ENCODE peak calls at places on chromosomes 16 and 17, in six cellular contexts. H is GM23338, M is GM23248, R is mammary epithelial cell, V is OCI-LY7, Q is IMR-90. G is an unnamed sample.

GRCh38 chr16:2058901-2059300 is 11.1 kb downstream of the TSC2 start:
- DNase-seq in H (no peak), M (no peak), R (no peak), V (no peak), Q (no peak), G (no peak)

GRCh38 chr16:67265834-67266233 is 13.5 kb upstream of the PLEKHG4 start:
- DNase-seq in H (no peak), M (no peak), R (no peak), V (no peak), Q (no peak), G (peak)

GRCh38 chr16:25141648-25142047 is 30.1 kb downstream of the LCMT1 start:
- DNase-seq in H (no peak), M (no peak), R (no peak), V (no peak), Q (no peak), G (peak)

GRCh38 chr16:76796431-76796830 is 394.6 kb upstream of the MON1B start:
- DNase-seq in H (no peak), M (no peak), R (no peak), V (no peak), Q (no peak), G (no peak)

GRCh38 chr17:57671546-57672204 is 73.4 kb downstream of the CCDC182 start:
- DNase-seq in H (peak), M (peak), R (no peak), V (peak), Q (peak), G (peak)

GRCh38 chr16:72989203-72989991 is 58.5 kb downstream of the ZFHX3 start:
- DNase-seq in H (no peak), M (peak), R (peak), V (no peak), Q (peak), G (peak)

GRCh38 chr16:760498-761343 is at the start of gene MSLN:
- DNase-seq in H (no peak), M (no peak), R (peak), V (no peak), Q (no peak), G (no peak)

GRCh38 chr17:41771389-41772206 is 14.9 kb downstream of the JUP start:
- DNase-seq in H (no peak), M (no peak), R (no peak), V (peak), Q (no peak), G (peak)

GRCh38 chr16:31085371-31085770 is 3.4 kb downstream of the PRSS53 start:
- DNase-seq in H (no peak), M (no peak), R (no peak), V (no peak), Q (no peak), G (peak)

GRCh38 chr16:78576941-78577340 is 477.5 kb downstream of the WWOX start:
- DNase-seq in H (no peak), M (no peak), R (peak), V (no peak), Q (no peak), G (no peak)

GRCh38 chr16:53091508-53092211 is 36.9 kb downstream of the CHD9 start:
- DNase-seq in H (peak), M (peak), R (peak), V (peak), Q (peak), G (peak)

GRCh38 chr16:81831722-81832126 is 52.6 kb downstream of the PLCG2 start:
- DNase-seq in H (peak), M (peak), R (no peak), V (peak), Q (no peak), G (peak)

GRCh38 chr17:8120520-8121443 is 2.5 kb upstream of the ALOXE3 start:
- DNase-seq in H (peak), M (peak), R (peak), V (peak), Q (peak), G (peak)

GRCh38 chr17:39709998-39710964 is 10.4 kb downstream of the ERBB2 start:
- DNase-seq in H (no peak), M (no peak), R (no peak), V (no peak), Q (no peak), G (peak)

GRCh38 chr17:42198897-42199296 is 4.6 kb upstream of the GHDC start:
- DNase-seq in H (no peak), M (no peak), R (no peak), V (peak), Q (no peak), G (no peak)

GRCh38 chr16:50721549-50722409 is 20.1 kb upstream of the CYLD start:
- DNase-seq in H (no peak), M (no peak), R (peak), V (no peak), Q (no peak), G (no peak)

GRCh38 chr17:1733047-1733357 is 8.5 kb downstream of the WDR81 start:
- DNase-seq in H (no peak), M (no peak), R (no peak), V (no peak), Q (no peak), G (no peak)

GRCh38 chr17:83189673-83190385 is 110.4 kb downstream of the METRNL start:
- DNase-seq in H (no peak), M (peak), R (no peak), V (no peak), Q (peak), G (peak)

GRCh38 chr17:7440823-7441174 is 1.5 kb downstream of the FGF11 start:
- DNase-seq in H (peak), M (peak), R (peak), V (no peak), Q (no peak), G (peak)

GRCh38 chr16:50924759-50925545 is 183.1 kb downstream of the CYLD start:
- DNase-seq in H (no peak), M (no peak), R (peak), V (no peak), Q (no peak), G (no peak)

DNA sequence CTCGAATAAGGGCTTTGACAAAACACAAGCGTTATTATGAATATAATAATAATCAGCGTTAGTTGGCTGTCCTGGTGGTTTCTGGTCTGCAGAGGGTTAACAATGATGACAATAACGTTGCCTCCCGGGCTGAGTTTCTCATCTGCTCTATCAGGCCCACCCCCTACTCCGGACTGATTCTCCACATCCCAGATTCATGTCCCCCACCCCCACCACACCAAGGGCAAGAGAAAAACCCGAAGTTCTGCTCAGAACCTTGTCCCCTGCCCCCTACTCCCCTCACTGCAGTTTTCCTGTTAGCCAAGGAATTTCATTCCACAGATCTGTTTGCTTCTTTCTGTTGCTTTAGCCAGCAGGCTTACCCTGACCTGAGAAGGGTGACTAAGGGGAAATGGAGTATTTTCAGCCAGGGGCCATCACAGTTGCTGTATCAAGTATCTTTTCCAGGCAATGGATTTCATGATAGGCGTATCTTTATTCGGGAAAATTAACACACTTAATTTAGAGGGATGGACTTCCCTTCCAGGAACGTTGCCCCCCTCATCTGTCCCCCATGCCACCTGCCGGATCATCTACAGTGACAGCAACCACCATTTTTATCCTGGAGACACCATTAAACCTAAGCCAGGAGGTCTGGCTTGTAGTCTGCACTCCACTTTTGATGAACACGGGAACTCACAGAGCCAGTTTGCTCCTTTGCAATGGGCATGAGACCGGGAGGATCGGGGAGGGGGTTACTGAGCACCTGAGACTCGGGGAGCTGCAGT is 23.7 kb downstream of the ALOX15 start:
- DNase-seq in H (no peak), M (no peak), R (no peak), V (no peak), Q (no peak), G (no peak)
- H2AFZ ChIP-seq in H (peak), M (no peak), R (no peak), V (no peak), Q (no peak), G (no peak)

DNA sequence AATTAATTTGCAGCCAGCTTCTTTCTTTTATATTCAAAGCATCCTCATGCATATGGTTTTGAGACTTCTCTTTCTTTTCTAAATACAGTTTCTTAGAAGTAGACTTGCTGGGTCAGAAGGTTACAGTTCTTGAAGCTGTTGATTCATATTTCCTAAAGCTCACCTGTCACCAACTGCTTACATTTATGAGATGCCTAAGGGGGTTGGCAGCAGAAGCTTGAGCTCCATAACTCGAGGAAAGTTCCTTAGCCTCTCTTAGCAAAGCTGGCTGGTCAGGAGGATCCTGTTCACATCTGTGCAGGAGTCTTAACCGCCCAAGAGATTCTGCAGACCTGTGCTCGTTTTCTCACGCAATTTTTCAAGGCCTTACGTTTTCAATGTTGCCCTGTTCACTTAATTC is 218.8 kb downstream of the SNX29 start:
- DNase-seq in H (no peak), M (no peak), R (no peak), V (no peak), Q (no peak), G (no peak)
- H2AFZ ChIP-seq in H (no peak), M (no peak), R (no peak), V (no peak), Q (no peak), G (no peak)

GRCh38 chr17:17822189-17822978 is 14.4 kb downstream of the SREBF1 start:
- DNase-seq in H (no peak), M (peak), R (no peak), V (no peak), Q (peak), G (peak)

GRCh38 chr17:17826340-17826708 is 10.5 kb downstream of the SREBF1 start:
- DNase-seq in H (no peak), M (no peak), R (no peak), V (no peak), Q (no peak), G (no peak)

GRCh38 chr17:17824119-17824779 is 12.5 kb downstream of the SREBF1 start:
- DNase-seq in H (no peak), M (no peak), R (no peak), V (peak), Q (no peak), G (no peak)

GRCh38 chr17:17824780-17825614 is 11.8 kb downstream of the SREBF1 start:
- DNase-seq in H (peak), M (peak), R (no peak), V (no peak), Q (no peak), G (peak)

DNA sequence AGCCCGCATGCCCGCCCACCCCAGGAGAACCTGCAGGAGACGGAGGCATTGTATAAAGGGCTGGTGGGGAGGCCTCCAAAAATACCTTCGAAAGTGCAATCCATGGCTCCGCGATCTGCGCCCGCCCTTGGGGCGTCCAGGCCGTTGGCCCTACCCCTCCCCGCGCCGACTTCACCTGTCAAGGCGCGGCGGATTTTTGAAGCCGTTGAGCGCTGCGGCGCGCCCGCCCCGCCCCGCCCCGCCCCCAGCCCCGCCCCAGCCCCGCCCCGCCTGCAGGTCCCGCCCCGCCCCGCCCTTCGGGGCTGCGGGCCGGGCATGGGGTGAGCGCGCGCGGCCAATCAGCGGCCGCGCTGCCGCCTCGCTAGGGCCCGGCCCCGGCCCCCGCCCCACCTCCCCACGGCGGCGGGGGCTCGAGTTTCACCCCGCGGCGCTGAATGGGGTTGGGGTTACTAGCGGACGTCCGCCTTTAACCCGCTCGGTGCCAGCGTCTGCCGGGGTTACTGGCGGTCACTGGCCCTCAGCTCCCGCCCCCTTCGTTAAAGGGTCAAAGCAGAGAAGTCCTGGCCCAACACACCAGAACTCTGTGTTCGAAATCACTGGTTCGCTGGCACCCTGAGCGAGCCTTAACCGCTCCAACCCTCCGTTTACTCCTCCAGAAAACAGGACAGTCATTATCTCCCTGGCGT is 13.2 kb downstream of the SREBF1 start:
- DNase-seq in H (peak), M (peak), R (peak), V (peak), Q (peak), G (peak)
- H2AFZ ChIP-seq in H (no peak), M (peak), R (no peak), V (peak), Q (peak), G (no peak)

GRCh38 chr17:47941246-47941997 is at the start of gene PNPO:
- DNase-seq in H (peak), M (peak), R (peak), V (peak), Q (peak), G (peak)

GRCh38 chr17:47934856-47935255 is 6.5 kb upstream of the PNPO start:
- DNase-seq in H (no peak), M (peak), R (peak), V (no peak), Q (peak), G (peak)

GRCh38 chr17:47935961-47936360 is 5.4 kb upstream of the PNPO start:
- DNase-seq in H (no peak), M (peak), R (peak), V (no peak), Q (peak), G (peak)

GRCh38 chr17:47941998-47942490 is 673 bp downstream of the PNPO start:
- DNase-seq in H (peak), M (peak), R (no peak), V (peak), Q (no peak), G (no peak)

DNA sequence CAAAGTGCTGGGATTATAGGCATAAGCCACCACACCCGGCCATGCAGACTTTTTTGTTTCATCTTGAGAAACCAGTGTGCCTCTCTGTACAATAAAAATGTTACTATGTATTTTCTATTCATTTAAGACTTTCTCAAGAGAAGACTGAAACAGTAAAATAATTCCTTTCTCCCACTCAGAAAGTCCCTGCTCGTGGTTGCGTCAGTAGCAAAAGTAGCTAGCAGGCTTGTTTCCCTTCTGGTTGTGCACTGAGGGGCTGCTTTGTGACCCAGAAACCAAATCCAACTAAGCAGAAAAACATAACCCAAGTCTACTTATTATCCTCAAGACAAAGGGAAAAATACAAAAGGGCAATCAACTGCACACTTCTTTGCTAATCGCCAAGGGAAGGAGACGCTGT is 3.5 kb upstream of the PNPO start:
- DNase-seq in H (no peak), M (no peak), R (no peak), V (no peak), Q (no peak), G (no peak)
- H2AFZ ChIP-seq in H (no peak), M (no peak), R (no peak), V (no peak), Q (no peak), G (no peak)

GRCh38 chr16:75593308-75593707 is 27.1 kb downstream of the GABARAPL2 start:
- DNase-seq in H (no peak), M (no peak), R (no peak), V (no peak), Q (no peak), G (no peak)

GRCh38 chr16:75589301-75589700 is 23.1 kb downstream of the GABARAPL2 start:
- DNase-seq in H (no peak), M (peak), R (no peak), V (no peak), Q (no peak), G (no peak)

GRCh38 chr16:75593825-75594820 is 27.9 kb downstream of the GABARAPL2 start:
- DNase-seq in H (peak), M (peak), R (peak), V (peak), Q (peak), G (no peak)

GRCh38 chr16:75588716-75589115 is 22.5 kb downstream of the GABARAPL2 start:
- DNase-seq in H (no peak), M (no peak), R (no peak), V (no peak), Q (no peak), G (peak)

DNA sequence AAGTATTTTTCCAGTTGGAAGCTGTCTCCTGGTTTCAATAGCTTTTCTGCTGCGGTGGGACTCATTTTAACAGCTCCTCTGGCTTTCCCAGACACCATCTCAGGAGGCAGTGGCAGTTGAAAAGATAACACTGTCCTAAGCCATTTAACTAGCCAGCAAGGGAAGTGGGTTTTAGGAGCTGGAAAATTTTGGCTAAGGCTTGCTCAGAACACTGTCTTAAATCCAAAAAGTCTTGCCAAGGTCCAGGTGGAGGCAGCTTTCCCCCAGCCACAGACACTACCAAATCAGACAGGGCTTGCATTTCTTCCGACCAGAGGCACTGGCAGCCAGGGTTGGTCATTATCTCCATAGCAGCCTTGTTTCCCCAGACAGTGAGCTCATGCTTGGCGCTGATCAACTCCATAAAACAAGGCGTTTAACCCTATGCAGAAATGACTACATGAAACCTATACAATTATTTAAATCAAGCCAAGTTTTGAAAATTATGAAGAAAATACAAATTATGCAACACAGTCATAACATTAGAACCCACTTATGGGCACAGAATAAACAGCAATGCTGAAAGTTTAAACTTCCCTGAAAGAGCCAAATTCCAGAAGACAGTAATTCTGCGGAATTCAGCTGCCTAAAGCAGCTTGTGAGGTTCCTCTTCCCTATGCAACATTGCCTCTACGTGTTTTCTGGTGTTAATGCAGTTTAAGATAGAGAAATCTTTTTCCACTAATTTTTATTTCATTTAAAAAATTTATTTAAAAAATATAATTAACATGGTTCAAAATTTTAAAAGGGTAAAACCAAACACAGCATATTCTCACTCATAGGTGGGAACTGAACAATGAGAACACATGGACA is 25.0 kb downstream of the GABARAPL2 start:
- DNase-seq in H (peak), M (peak), R (no peak), V (no peak), Q (peak), G (peak)
- H2AFZ ChIP-seq in H (no peak), M (peak), R (no peak), V (no peak), Q (no peak), G (peak)

GRCh38 chr16:27085182-27085581 is 18.5 kb downstream of the C16orf82 start:
- DNase-seq in H (peak), M (no peak), R (no peak), V (no peak), Q (no peak), G (no peak)
- H2AFZ ChIP-seq in H (peak), M (no peak), R (no peak), V (no peak), Q (no peak), G (no peak)